ENCODE peak calls at places on chromosomes 11 and 22, in seven cellular contexts. One of them, this sample, is unnamed.

GRCh38 chr11:110712643-110713468 is 619 bp upstream of the ARHGAP20 start:
- DNase-seq in activated T-cell treated with anti-CD3 and anti-CD28 coated beads, Interleukin-2, amount 50 U/mL, for 48 hours: no peak
- DNase-seq in brain pericyte: no peak
- DNase-seq in AG20443: peak
- DNase-seq in kidney epithelial cell: no peak
- DNase-seq in NCI-H446: peak
- DNase-seq in endothelial cell: peak
- DNase-seq in this sample: peak

GRCh38 chr11:69729252-69729651 is 25.4 kb upstream of the FGF19 start:
- DNase-seq in activated T-cell treated with anti-CD3 and anti-CD28 coated beads, Interleukin-2, amount 50 U/mL, for 48 hours: no peak
- DNase-seq in brain pericyte: no peak
- DNase-seq in AG20443: no peak
- DNase-seq in kidney epithelial cell: no peak
- DNase-seq in NCI-H446: no peak
- DNase-seq in endothelial cell: no peak
- DNase-seq in this sample: no peak

GRCh38 chr11:64263021-64263946 is 12.0 kb downstream of the PLCB3 start:
- DNase-seq in activated T-cell treated with anti-CD3 and anti-CD28 coated beads, Interleukin-2, amount 50 U/mL, for 48 hours: no peak
- DNase-seq in brain pericyte: no peak
- DNase-seq in AG20443: no peak
- DNase-seq in kidney epithelial cell: no peak
- DNase-seq in NCI-H446: no peak
- DNase-seq in endothelial cell: no peak
- DNase-seq in this sample: no peak

GRCh38 chr11:101881586-101881985 is 33.2 kb upstream of the CEP126 start:
- DNase-seq in activated T-cell treated with anti-CD3 and anti-CD28 coated beads, Interleukin-2, amount 50 U/mL, for 48 hours: no peak
- DNase-seq in brain pericyte: no peak
- DNase-seq in AG20443: no peak
- DNase-seq in kidney epithelial cell: no peak
- DNase-seq in NCI-H446: no peak
- DNase-seq in endothelial cell: no peak
- DNase-seq in this sample: no peak

GRCh38 chr11:26696330-26696729 is 25.5 kb downstream of the SLC5A12 start:
- DNase-seq in activated T-cell treated with anti-CD3 and anti-CD28 coated beads, Interleukin-2, amount 50 U/mL, for 48 hours: no peak
- DNase-seq in brain pericyte: no peak
- DNase-seq in AG20443: no peak
- DNase-seq in kidney epithelial cell: no peak
- DNase-seq in NCI-H446: no peak
- DNase-seq in endothelial cell: no peak
- DNase-seq in this sample: no peak

GRCh38 chr11:14657841-14658240 is 14.2 kb downstream of the PDE3B start:
- DNase-seq in activated T-cell treated with anti-CD3 and anti-CD28 coated beads, Interleukin-2, amount 50 U/mL, for 48 hours: no peak
- DNase-seq in brain pericyte: no peak
- DNase-seq in AG20443: no peak
- DNase-seq in kidney epithelial cell: no peak
- DNase-seq in NCI-H446: no peak
- DNase-seq in endothelial cell: no peak
- DNase-seq in this sample: no peak

GRCh38 chr11:105000797-105001196 is 22.2 kb downstream of the CASP5 start:
- DNase-seq in activated T-cell treated with anti-CD3 and anti-CD28 coated beads, Interleukin-2, amount 50 U/mL, for 48 hours: peak
- DNase-seq in brain pericyte: no peak
- DNase-seq in AG20443: no peak
- DNase-seq in kidney epithelial cell: no peak
- DNase-seq in NCI-H446: no peak
- DNase-seq in endothelial cell: peak
- DNase-seq in this sample: no peak

GRCh38 chr11:122103366-122103765 is 12.6 kb downstream of the BLID start:
- DNase-seq in activated T-cell treated with anti-CD3 and anti-CD28 coated beads, Interleukin-2, amount 50 U/mL, for 48 hours: no peak
- DNase-seq in brain pericyte: no peak
- DNase-seq in AG20443: peak
- DNase-seq in kidney epithelial cell: no peak
- DNase-seq in NCI-H446: no peak
- DNase-seq in endothelial cell: no peak
- DNase-seq in this sample: no peak

GRCh38 chr11:59145534-59145933 is 2.9 kb downstream of the FAM111A start:
- DNase-seq in activated T-cell treated with anti-CD3 and anti-CD28 coated beads, Interleukin-2, amount 50 U/mL, for 48 hours: no peak
- DNase-seq in brain pericyte: no peak
- DNase-seq in AG20443: peak
- DNase-seq in kidney epithelial cell: no peak
- DNase-seq in NCI-H446: no peak
- DNase-seq in endothelial cell: no peak
- DNase-seq in this sample: no peak

GRCh38 chr11:130550160-130550559 is 101.7 kb downstream of the ADAMTS15 start:
- DNase-seq in activated T-cell treated with anti-CD3 and anti-CD28 coated beads, Interleukin-2, amount 50 U/mL, for 48 hours: no peak
- DNase-seq in brain pericyte: no peak
- DNase-seq in AG20443: no peak
- DNase-seq in kidney epithelial cell: no peak
- DNase-seq in NCI-H446: no peak
- DNase-seq in endothelial cell: no peak
- DNase-seq in this sample: no peak

GRCh38 chr22:41608386-41608785 is 12.5 kb downstream of the DESI1 start:
- DNase-seq in activated T-cell treated with anti-CD3 and anti-CD28 coated beads, Interleukin-2, amount 50 U/mL, for 48 hours: no peak
- DNase-seq in brain pericyte: no peak
- DNase-seq in AG20443: no peak
- DNase-seq in kidney epithelial cell: no peak
- DNase-seq in NCI-H446: no peak
- DNase-seq in endothelial cell: no peak
- DNase-seq in this sample: no peak

GRCh38 chr11:83680351-83680750 is 394.2 kb upstream of the CCDC90B start:
- DNase-seq in activated T-cell treated with anti-CD3 and anti-CD28 coated beads, Interleukin-2, amount 50 U/mL, for 48 hours: no peak
- DNase-seq in brain pericyte: no peak
- DNase-seq in AG20443: no peak
- DNase-seq in kidney epithelial cell: no peak
- DNase-seq in NCI-H446: peak
- DNase-seq in endothelial cell: no peak
- DNase-seq in this sample: no peak

GRCh38 chr11:125872138-125872491 is 15.4 kb upstream of the HYLS1 start:
- DNase-seq in activated T-cell treated with anti-CD3 and anti-CD28 coated beads, Interleukin-2, amount 50 U/mL, for 48 hours: no peak
- DNase-seq in brain pericyte: no peak
- DNase-seq in AG20443: no peak
- DNase-seq in kidney epithelial cell: no peak
- DNase-seq in NCI-H446: no peak
- DNase-seq in endothelial cell: no peak
- DNase-seq in this sample: no peak

GRCh38 chr22:19815823-19816290 is 38.8 kb downstream of the GNB1L start:
- DNase-seq in activated T-cell treated with anti-CD3 and anti-CD28 coated beads, Interleukin-2, amount 50 U/mL, for 48 hours: no peak
- DNase-seq in brain pericyte: no peak
- DNase-seq in AG20443: no peak
- DNase-seq in kidney epithelial cell: no peak
- DNase-seq in NCI-H446: no peak
- DNase-seq in endothelial cell: no peak
- DNase-seq in this sample: no peak

GRCh38 chr22:26321469-26321913 is 107.6 kb upstream of the ASPHD2 start:
- DNase-seq in activated T-cell treated with anti-CD3 and anti-CD28 coated beads, Interleukin-2, amount 50 U/mL, for 48 hours: no peak
- DNase-seq in brain pericyte: no peak
- DNase-seq in AG20443: peak
- DNase-seq in kidney epithelial cell: no peak
- DNase-seq in NCI-H446: peak
- DNase-seq in endothelial cell: no peak
- DNase-seq in this sample: no peak

GRCh38 chr11:129853508-129854228 is 38.0 kb downstream of the TMEM45B start:
- DNase-seq in activated T-cell treated with anti-CD3 and anti-CD28 coated beads, Interleukin-2, amount 50 U/mL, for 48 hours: peak
- DNase-seq in brain pericyte: no peak
- DNase-seq in AG20443: no peak
- DNase-seq in kidney epithelial cell: no peak
- DNase-seq in NCI-H446: no peak
- DNase-seq in endothelial cell: no peak
- DNase-seq in this sample: peak

GRCh38 chr22:44389181-44389580 is 76.4 kb upstream of the SHISAL1 start:
- DNase-seq in activated T-cell treated with anti-CD3 and anti-CD28 coated beads, Interleukin-2, amount 50 U/mL, for 48 hours: no peak
- DNase-seq in brain pericyte: no peak
- DNase-seq in AG20443: no peak
- DNase-seq in kidney epithelial cell: no peak
- DNase-seq in NCI-H446: no peak
- DNase-seq in endothelial cell: no peak
- DNase-seq in this sample: no peak

GRCh38 chr11:76579047-76579751 is 91.3 kb downstream of the LRRC32 start:
- DNase-seq in activated T-cell treated with anti-CD3 and anti-CD28 coated beads, Interleukin-2, amount 50 U/mL, for 48 hours: no peak
- DNase-seq in brain pericyte: peak
- DNase-seq in AG20443: no peak
- DNase-seq in kidney epithelial cell: no peak
- DNase-seq in NCI-H446: no peak
- DNase-seq in endothelial cell: no peak
- DNase-seq in this sample: no peak

GRCh38 chr11:95084509-95084908 is 5.1 kb upstream of the ENDOD1 start:
- DNase-seq in activated T-cell treated with anti-CD3 and anti-CD28 coated beads, Interleukin-2, amount 50 U/mL, for 48 hours: peak
- DNase-seq in brain pericyte: no peak
- DNase-seq in AG20443: no peak
- DNase-seq in kidney epithelial cell: peak
- DNase-seq in NCI-H446: no peak
- DNase-seq in endothelial cell: no peak
- DNase-seq in this sample: no peak

GRCh38 chr11:128417607-128418324 is 169.6 kb downstream of the ETS1 start:
- DNase-seq in activated T-cell treated with anti-CD3 and anti-CD28 coated beads, Interleukin-2, amount 50 U/mL, for 48 hours: no peak
- DNase-seq in brain pericyte: no peak
- DNase-seq in AG20443: peak
- DNase-seq in kidney epithelial cell: no peak
- DNase-seq in NCI-H446: no peak
- DNase-seq in endothelial cell: no peak
- DNase-seq in this sample: no peak

GRCh38 chr11:102761646-102762238 is 18.7 kb downstream of the MMP10 start:
- DNase-seq in activated T-cell treated with anti-CD3 and anti-CD28 coated beads, Interleukin-2, amount 50 U/mL, for 48 hours: no peak
- DNase-seq in brain pericyte: no peak
- DNase-seq in AG20443: peak
- DNase-seq in kidney epithelial cell: peak
- DNase-seq in NCI-H446: no peak
- DNase-seq in endothelial cell: no peak
- DNase-seq in this sample: no peak

GRCh38 chr11:76293189-76293631 is 86.9 kb upstream of the WNT11 start:
- DNase-seq in activated T-cell treated with anti-CD3 and anti-CD28 coated beads, Interleukin-2, amount 50 U/mL, for 48 hours: peak
- DNase-seq in brain pericyte: no peak
- DNase-seq in AG20443: no peak
- DNase-seq in kidney epithelial cell: no peak
- DNase-seq in NCI-H446: no peak
- DNase-seq in endothelial cell: no peak
- DNase-seq in this sample: no peak

GRCh38 chr22:16774911-16775529 is 50.2 kb downstream of the XKR3 start:
- DNase-seq in activated T-cell treated with anti-CD3 and anti-CD28 coated beads, Interleukin-2, amount 50 U/mL, for 48 hours: no peak
- DNase-seq in brain pericyte: no peak
- DNase-seq in AG20443: no peak
- DNase-seq in kidney epithelial cell: no peak
- DNase-seq in NCI-H446: no peak
- DNase-seq in endothelial cell: no peak
- DNase-seq in this sample: no peak

GRCh38 chr11:64372802-64373597 is 14.0 kb downstream of the RPS6KA4 start:
- DNase-seq in activated T-cell treated with anti-CD3 and anti-CD28 coated beads, Interleukin-2, amount 50 U/mL, for 48 hours: no peak
- DNase-seq in brain pericyte: no peak
- DNase-seq in AG20443: no peak
- DNase-seq in kidney epithelial cell: no peak
- DNase-seq in NCI-H446: peak
- DNase-seq in endothelial cell: no peak
- DNase-seq in this sample: no peak

GRCh38 chr11:2825261-2825885 is 60.2 kb downstream of the CDKN1C start:
- DNase-seq in activated T-cell treated with anti-CD3 and anti-CD28 coated beads, Interleukin-2, amount 50 U/mL, for 48 hours: no peak
- DNase-seq in brain pericyte: no peak
- DNase-seq in AG20443: peak
- DNase-seq in kidney epithelial cell: peak
- DNase-seq in NCI-H446: no peak
- DNase-seq in endothelial cell: no peak
- DNase-seq in this sample: peak

GRCh38 chr11:45097721-45098493 is 48.5 kb upstream of the PRDM11 start:
- DNase-seq in activated T-cell treated with anti-CD3 and anti-CD28 coated beads, Interleukin-2, amount 50 U/mL, for 48 hours: peak
- DNase-seq in brain pericyte: no peak
- DNase-seq in AG20443: peak
- DNase-seq in kidney epithelial cell: no peak
- DNase-seq in NCI-H446: peak
- DNase-seq in endothelial cell: peak
- DNase-seq in this sample: peak

GRCh38 chr11:76885390-76886097 is 24.8 kb downstream of the ACER3 start:
- DNase-seq in activated T-cell treated with anti-CD3 and anti-CD28 coated beads, Interleukin-2, amount 50 U/mL, for 48 hours: peak
- DNase-seq in brain pericyte: peak
- DNase-seq in AG20443: no peak
- DNase-seq in kidney epithelial cell: peak
- DNase-seq in NCI-H446: no peak
- DNase-seq in endothelial cell: no peak
- DNase-seq in this sample: no peak

GRCh38 chr11:70532728-70533127 is 134.4 kb downstream of the CTTN start:
- DNase-seq in activated T-cell treated with anti-CD3 and anti-CD28 coated beads, Interleukin-2, amount 50 U/mL, for 48 hours: no peak
- DNase-seq in brain pericyte: no peak
- DNase-seq in AG20443: no peak
- DNase-seq in kidney epithelial cell: no peak
- DNase-seq in NCI-H446: no peak
- DNase-seq in endothelial cell: peak
- DNase-seq in this sample: no peak

GRCh38 chr22:23894710-23895598 is 771 bp downstream of the MIF start:
- DNase-seq in activated T-cell treated with anti-CD3 and anti-CD28 coated beads, Interleukin-2, amount 50 U/mL, for 48 hours: peak
- DNase-seq in brain pericyte: no peak
- DNase-seq in AG20443: peak
- DNase-seq in kidney epithelial cell: peak
- DNase-seq in NCI-H446: peak
- DNase-seq in endothelial cell: peak
- DNase-seq in this sample: peak

GRCh38 chr22:43723816-43724215 is 88.3 kb downstream of the EFCAB6 start:
- DNase-seq in activated T-cell treated with anti-CD3 and anti-CD28 coated beads, Interleukin-2, amount 50 U/mL, for 48 hours: no peak
- DNase-seq in brain pericyte: no peak
- DNase-seq in AG20443: no peak
- DNase-seq in kidney epithelial cell: no peak
- DNase-seq in NCI-H446: no peak
- DNase-seq in endothelial cell: no peak
- DNase-seq in this sample: no peak

This sample was measured in colonic mucosa.